ENCODE peak calls at places on chromosomes 3 and 15, in nine cellular contexts. B is NCI-H345, F is neural progenitor cell, G is T-helper 9 cell, J is GM03348, N is Ammon's horn, M is Daoy, H is GM12865, Z is HS-27A. Q is an unnamed sample.

GRCh38 chr15:33411596-33412545 is 101.1 kb downstream of the RYR3 start:
- DNase-seq in B (no peak), G (no peak), M (no peak), H (no peak), F (no peak), Z (no peak), J (no peak), N (no peak), Q (no peak)

GRCh38 chr15:32981536-32981935 is 213.0 kb downstream of the FMN1 start:
- DNase-seq in G (no peak), H (no peak), F (no peak), B (no peak), Z (no peak), J (no peak), M (no peak), N (no peak), Q (no peak)

GRCh38 chr3:127646501-127647046 is 17.6 kb downstream of the PODXL2 start:
- DNase-seq in B (no peak), M (no peak), J (no peak), Z (no peak), H (no peak), N (no peak), F (no peak), G (no peak), Q (no peak)

GRCh38 chr3:57151021-57151449 is 14.1 kb downstream of the IL17RD start:
- DNase-seq in F (no peak), H (no peak), B (no peak), Z (no peak), G (no peak), N (no peak), M (peak; percentile 22), J (peak; percentile 41), Q (no peak)

GRCh38 chr3:164380156-164380555 is 698.1 kb downstream of the SI start:
- DNase-seq in Z (no peak), F (no peak), G (no peak), M (no peak), H (no peak), B (no peak), N (no peak), J (no peak), Q (no peak)

GRCh38 chr15:78055923-78056713 is 21.4 kb downstream of the TBC1D2B start:
- DNase-seq in F (peak; percentile 65), N (peak; percentile 64), G (no peak), Z (no peak), M (no peak), H (no peak), J (peak; percentile 63), B (no peak), Q (no peak)

GRCh38 chr3:147937341-147937740 is 528.2 kb downstream of the ZIC1 start:
- DNase-seq in H (no peak), F (no peak), J (no peak), Z (no peak), N (no peak), M (no peak), G (no peak), B (no peak), Q (no peak)

GRCh38 chr3:114093596-114093995 is 37.1 kb downstream of the QTRT2 start:
- DNase-seq in M (peak; percentile 61), Z (peak; percentile 61), N (peak; percentile 8), H (no peak), F (no peak), J (peak; percentile 79), B (no peak), G (no peak), Q (no peak)

GRCh38 chr3:186417791-186418190 is 55.8 kb upstream of the DGKG start:
- DNase-seq in J (peak; percentile 75), B (no peak), M (peak; percentile 73), Z (peak; percentile 17), H (no peak), G (no peak), N (no peak), F (no peak), Q (no peak)

GRCh38 chr15:70197945-70198361 is 100.2 kb upstream of the TLE3 start:
- DNase-seq in Z (no peak), J (no peak), F (no peak), N (no peak), B (no peak), M (no peak), H (peak; percentile 11), G (no peak), Q (no peak)

GRCh38 chr3:18419232-18419631 is 5.9 kb downstream of the SATB1 start:
- DNase-seq in N (no peak), H (no peak), B (no peak), F (no peak), G (no peak), Z (no peak), J (no peak), M (no peak), Q (no peak)

GRCh38 chr15:64851503-64851840 is 9.8 kb downstream of the PLEKHO2 start:
- DNase-seq in J (peak; percentile 87), H (no peak), N (no peak), Z (no peak), B (no peak), G (no peak), F (peak; percentile 32), M (no peak), Q (no peak)

GRCh38 chr15:65979316-65979715 is 110.0 kb downstream of the RAB11A start:
- DNase-seq in F (no peak), B (no peak), H (peak; percentile 34), G (no peak), Z (no peak), J (no peak), M (peak; percentile 28), N (no peak), Q (no peak)

GRCh38 chr3:69948246-69948862 is 51.2 kb upstream of the SAMMSON start:
- DNase-seq in F (peak; percentile 40), G (no peak), Z (peak; percentile 30), H (peak; percentile 21), J (peak; percentile 57), B (peak; percentile 13), N (no peak), M (peak; percentile 3), Q (no peak)

GRCh38 chr3:123124936-123125335 is 58.1 kb downstream of the PDIA5 start:
- DNase-seq in J (no peak), N (no peak), G (no peak), H (no peak), B (no peak), M (no peak), F (no peak), Z (no peak), Q (no peak)

GRCh38 chr3:100068758-100069345 is 45.4 kb downstream of the FILIP1L start:
- DNase-seq in J (peak; percentile 78), G (peak; percentile 64), H (peak; percentile 87), Z (no peak), N (peak; percentile 83), M (peak; percentile 78), B (peak; percentile 60), F (peak; percentile 80), Q (peak; percentile 58)

GRCh38 chr3:196288141-196288460 is 575 bp upstream of the PCYT1A start:
- DNase-seq in H (no peak), M (no peak), B (no peak), F (no peak), J (no peak), Z (peak; percentile 20), N (no peak), G (no peak), Q (no peak)

GRCh38 chr15:79897380-79897678 is 515 bp upstream of the MTHFS start:
- DNase-seq in F (no peak), J (no peak), B (no peak), N (no peak), H (no peak), G (no peak), M (no peak), Z (no peak), Q (no peak)

GRCh38 chr3:43773273-43774104 is 82.8 kb downstream of the ABHD5 start:
- DNase-seq in N (no peak), J (peak; percentile 38), B (no peak), Z (no peak), H (no peak), M (no peak), F (peak; percentile 19), G (no peak), Q (no peak)